ENCODE peak calls at places on chromosomes 2 and 18, in eight cellular contexts. O, C, A, Y, I, J, W and S are unnamed samples.

GRCh38 chr2:241502281-241502680 is 6.1 kb downstream of the STK25 start:
- DNase-seq in O (no peak), C (no peak), A (no peak), Y (no peak), I (no peak), J (no peak), W (no peak), S (no peak)

GRCh38 chr2:101083613-101084012 is 67.6 kb downstream of the TBC1D8 start:
- DNase-seq in O (peak; percentile 32), C (no peak), A (no peak), Y (no peak), I (no peak), J (no peak), W (no peak), S (no peak)

GRCh38 chr2:233075966-233076339 is 15.8 kb downstream of the INPP5D start:
- DNase-seq in O (no peak), C (no peak), A (no peak), Y (no peak), I (no peak), J (no peak), W (no peak), S (no peak)

GRCh38 chr2:70994445-70995226 is at the start of gene TEX261:
- DNase-seq in O (peak; percentile 96), C (peak; percentile 82), A (peak; percentile 65), Y (peak; percentile 71), I (peak; percentile 91), J (peak; percentile 85), W (peak; percentile 71), S (peak; percentile 71)

GRCh38 chr2:12302140-12302539 is 414.6 kb upstream of the TRIB2 start:
- DNase-seq in O (no peak), C (no peak), A (no peak), Y (no peak), I (no peak), J (no peak), W (no peak), S (no peak)

GRCh38 chr2:20717641-20718040 is 50.7 kb downstream of the GDF7 start:
- DNase-seq in O (no peak), C (no peak), A (no peak), Y (no peak), I (no peak), J (no peak), W (no peak), S (no peak)

GRCh38 chr2:191341436-191341835 is 96.2 kb downstream of the MYO1B start:
- DNase-seq in O (no peak), C (no peak), A (no peak), Y (no peak), I (no peak), J (no peak), W (no peak), S (no peak)

GRCh38 chr2:6877402-6878305 is at the start of gene RSAD2:
- DNase-seq in O (peak; percentile 52), C (no peak), A (peak; percentile 46), Y (peak; percentile 16), I (peak; percentile 40), J (peak; percentile 13), W (no peak), S (no peak)

GRCh38 chr2:152453129-152453642 is 118.2 kb downstream of the FMNL2 start:
- DNase-seq in O (peak; percentile 9), C (no peak), A (no peak), Y (peak; percentile 13), I (no peak), J (no peak), W (no peak), S (no peak)

GRCh38 chr2:100900156-100900795 is 80.3 kb downstream of the NPAS2 start:
- DNase-seq in O (no peak), C (no peak), A (no peak), Y (peak; percentile 24), I (no peak), J (no peak), W (no peak), S (no peak)

GRCh38 chr18:58316943-58317342 is 272.9 kb downstream of the NEDD4L start:
- DNase-seq in O (no peak), C (no peak), A (no peak), Y (no peak), I (no peak), J (no peak), W (no peak), S (no peak)

GRCh38 chr2:12778369-12778768 is 61.6 kb downstream of the TRIB2 start:
- DNase-seq in O (no peak), C (no peak), A (no peak), Y (no peak), I (no peak), J (no peak), W (no peak), S (no peak)

GRCh38 chr2:10103179-10103578 is 19.4 kb upstream of the RRM2 start:
- DNase-seq in O (no peak), C (no peak), A (no peak), Y (no peak), I (no peak), J (no peak), W (no peak), S (no peak)

GRCh38 chr18:23935804-23936203 is 78.8 kb upstream of the TTC39C start:
- DNase-seq in O (no peak), C (no peak), A (no peak), Y (no peak), I (no peak), J (no peak), W (no peak), S (no peak)

GRCh38 chr2:169806586-169806985 is 7.9 kb downstream of the SSB start:
- DNase-seq in O (no peak), C (no peak), A (no peak), Y (no peak), I (no peak), J (no peak), W (no peak), S (no peak)

GRCh38 chr2:236568068-236568921 is 1.3 kb upstream of the ACKR3 start:
- DNase-seq in O (peak; percentile 64), C (no peak), A (no peak), Y (no peak), I (peak; percentile 57), J (no peak), W (no peak), S (no peak)

GRCh38 chr18:26812462-26812861 is 53.0 kb downstream of the AQP4 start:
- DNase-seq in O (no peak), C (no peak), A (no peak), Y (no peak), I (no peak), J (no peak), W (no peak), S (no peak)

GRCh38 chr18:31643003-31643402 is 41.4 kb downstream of the B4GALT6 start:
- DNase-seq in O (no peak), C (no peak), A (no peak), Y (peak; percentile 20), I (no peak), J (no peak), W (no peak), S (no peak)

GRCh38 chr2:217151509-217152206 is 291.8 kb upstream of the TNP1 start:
- DNase-seq in O (no peak), C (no peak), A (no peak), Y (no peak), I (no peak), J (no peak), W (no peak), S (no peak)

GRCh38 chr2:130873700-130874346 is 37.1 kb downstream of the ARHGEF4 start:
- DNase-seq in O (peak; percentile 79), C (peak; percentile 45), A (peak; percentile 48), Y (peak; percentile 63), I (peak; percentile 77), J (peak; percentile 73), W (peak; percentile 53), S (peak; percentile 28)

GRCh38 chr18:31493941-31494340 is 4.0 kb upstream of the DSG2 start:
- DNase-seq in O (no peak), C (no peak), A (no peak), Y (no peak), I (no peak), J (no peak), W (no peak), S (no peak)

GRCh38 chr2:240210198-240210965 is 69.9 kb upstream of the OTOS start:
- DNase-seq in O (no peak), C (no peak), A (no peak), Y (no peak), I (peak; percentile 8), J (no peak), W (no peak), S (no peak)

GRCh38 chr2:110106642-110107041 is 9.0 kb downstream of the MALL start:
- DNase-seq in O (no peak), C (no peak), A (no peak), Y (peak; percentile 93), I (no peak), J (peak; percentile 67), W (peak; percentile 78), S (peak; percentile 59)